ENCODE peak calls at places on chromosomes 7 and 10, in seven cellular contexts. K is cardiac muscle cell, X is right atrium auricular region, P is tibial nerve, G is lower lobe of right lung, F is colonic mucosa, W is RWPE2. H is an unnamed sample. For H3K27me3, the result is how much of the 10 kb centered on the place peaks cover.

GRCh38 chr10:58307676-58308075 is 27.1 kb upstream of the UBE2D1 start:
- DNase-seq in K (no peak), X (no peak), P (no peak), G (no peak), F (no peak), W (no peak), H (no peak)

GRCh38 chr7:83976302-83976701 is 218.3 kb downstream of the SEMA3A start:
- DNase-seq in K (peak), X (no peak), P (no peak), G (no peak), F (no peak), W (no peak), H (no peak)

GRCh38 chr7:41491752-41492405 is 211.0 kb downstream of the INHBA start:
- DNase-seq in K (peak), X (no peak), P (no peak), G (no peak), F (no peak), W (no peak), H (no peak)

GRCh38 chr7:153567426-153567825 is 484.8 kb upstream of the DPP6 start:
- DNase-seq in K (no peak), X (no peak), P (peak), G (no peak), F (no peak), W (no peak), H (no peak)

GRCh38 chr10:78513330-78513729 is 479.7 kb downstream of the RPS24 start:
- DNase-seq in K (peak), X (no peak), P (no peak), G (no peak), F (no peak), W (no peak), H (no peak)

GRCh38 chr7:15199482-15199881 is 296.9 kb upstream of the DGKB start:
- DNase-seq in K (no peak), X (no peak), P (no peak), G (no peak), F (no peak), W (no peak), H (no peak)

GRCh38 chr10:71125749-71126107 is 86.6 kb upstream of the UNC5B start:
- DNase-seq in K (no peak), X (no peak), P (no peak), G (no peak), F (no peak), W (no peak), H (no peak)

GRCh38 chr10:30702860-30703259 is 73.3 kb upstream of the LYZL2 start:
- DNase-seq in K (no peak), X (no peak), P (no peak), G (no peak), F (no peak), W (no peak), H (no peak)

GRCh38 chr7:50304158-50304910 is at the start of gene IKZF1:
- DNase-seq in K (peak), X (no peak), P (no peak), G (peak), F (peak), W (no peak), H (no peak)

GRCh38 chr10:119701861-119702260 is 24.0 kb upstream of the INPP5F start:
- DNase-seq in K (no peak), X (no peak), P (no peak), G (no peak), F (no peak), W (no peak), H (no peak)

GRCh38 chr10:59713196-59713821 is 3.7 kb upstream of the SLC16A9 start:
- DNase-seq in K (no peak), X (no peak), P (no peak), G (no peak), F (no peak), W (no peak), H (no peak)

GRCh38 chr10:131846224-131847101 is 54.3 kb upstream of the PPP2R2D start:
- DNase-seq in K (no peak), X (no peak), P (no peak), G (no peak), F (no peak), W (peak), H (no peak)

GRCh38 chr7:107659666-107660065 is 962 bp upstream of the SLC26A4 start:
- DNase-seq in K (no peak), X (no peak), P (no peak), G (no peak), F (no peak), W (no peak), H (peak)

GRCh38 chr7:117068511-117069155 is 115.3 kb downstream of the ST7 start:
- DNase-seq in K (no peak), X (no peak), P (no peak), G (no peak), F (no peak), W (no peak), H (no peak)

GRCh38 chr7:159211540-159212182 is 67.0 kb upstream of the VIPR2 start:
- DNase-seq in K (no peak), X (no peak), P (no peak), G (no peak), F (no peak), W (no peak), H (no peak)

GRCh38 chr10:75035975-75036708 is 75.3 kb upstream of the SAMD8 start:
- DNase-seq in K (no peak), X (no peak), P (no peak), G (no peak), F (no peak), W (no peak), H (no peak)

GRCh38 chr7:79319369-79319768 is 134.1 kb downstream of the MAGI2 start:
- DNase-seq in K (no peak), X (no peak), P (no peak), G (no peak), F (no peak), W (no peak), H (no peak)

GRCh38 chr10:3636356-3637181 is 148.4 kb downstream of the KLF6 start:
- DNase-seq in K (no peak), X (no peak), P (no peak), G (no peak), F (no peak), W (no peak), H (no peak)

GRCh38 chr10:48516878-48517277 is 88.0 kb downstream of the ARHGAP22 start:
- DNase-seq in K (no peak), X (no peak), P (no peak), G (no peak), F (no peak), W (no peak), H (no peak)

GRCh38 chr7:39133088-39133487 is 155.4 kb downstream of the POU6F2 start:
- DNase-seq in K (no peak), X (no peak), P (no peak), G (no peak), F (no peak), W (no peak), H (no peak)

GRCh38 chr7:39130304-39130703 is 152.6 kb downstream of the POU6F2 start:
- DNase-seq in K (no peak), X (no peak), P (no peak), G (no peak), F (no peak), W (no peak), H (no peak)

GRCh38 chr7:39127058-39127457 is 149.3 kb downstream of the POU6F2 start:
- DNase-seq in K (no peak), X (no peak), P (no peak), G (no peak), F (no peak), W (no peak), H (no peak)

GRCh38 chr7:39132306-39132705 is 154.6 kb downstream of the POU6F2 start:
- DNase-seq in K (no peak), X (no peak), P (no peak), G (no peak), F (no peak), W (no peak), H (no peak)

GRCh38 chr7:39130740-39131538 is 153.2 kb downstream of the POU6F2 start:
- DNase-seq in K (no peak), X (no peak), P (no peak), G (peak), F (no peak), W (no peak), H (no peak)
- H3K4me3 ChIP-seq in K (no peak), X (peak), P (peak), G (peak), F (no peak), W (no peak), H (no peak)

GRCh38 chr10:91576096-91576545 is 56.8 kb downstream of the PPP1R3C start:
- DNase-seq in K (no peak), X (no peak), P (no peak), G (no peak), F (no peak), W (no peak), H (no peak)
- TF ChIP-seq CTCF in K (no peak), X (no peak), P (no peak), G (no peak), F (no peak), W (no peak), H (no peak)

GRCh38 chr10:125226823-125227222 is 66.5 kb upstream of the CTBP2 start:
- DNase-seq in K (no peak), X (no peak), P (no peak), G (no peak), F (no peak), W (no peak), H (no peak)
- H3K27me3 ChIP-seq in K (under half), X (under half), P (under half), G (under half), F (under half), W (under half), H (under half)

DNA sequence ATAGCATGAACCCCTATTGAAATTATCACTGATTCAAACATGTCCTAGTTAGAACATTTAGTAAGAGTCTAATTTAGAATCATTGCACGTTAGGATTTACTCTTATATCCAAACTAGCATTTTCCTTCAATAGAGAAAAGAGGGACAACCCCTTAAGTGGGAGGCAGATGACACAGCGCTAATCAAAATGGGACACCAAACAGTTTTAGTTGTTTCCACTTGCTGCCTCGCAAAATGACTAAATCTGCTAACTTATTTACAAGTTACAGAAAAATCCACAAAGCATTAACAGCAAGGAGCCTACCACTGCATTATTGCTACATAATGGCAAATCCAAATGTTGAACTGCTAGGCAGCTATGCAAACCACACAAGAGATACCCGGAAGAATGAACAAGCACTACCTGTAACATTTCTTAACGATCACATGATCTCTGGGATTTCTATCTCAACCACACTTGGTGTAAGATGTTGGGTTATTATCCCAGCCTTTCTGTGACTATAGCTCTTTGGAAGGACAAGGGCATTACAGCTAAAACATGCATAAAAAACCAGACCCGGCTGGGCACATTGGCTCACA is 96.7 kb downstream of the SFMBT2 start:
- DNase-seq in K (no peak), X (no peak), P (no peak), G (no peak), F (no peak), W (no peak), H (no peak)
- H3K4me3 ChIP-seq in K (no peak), X (no peak), P (no peak), G (no peak), F (no peak), W (no peak), H (no peak)

GRCh38 chr7:4638781-4639575 is 43.1 kb upstream of the FOXK1 start:
- DNase-seq in K (no peak), X (no peak), P (no peak), G (no peak), F (no peak), W (no peak), H (no peak)

GRCh38 chr7:4642468-4643203 is 39.5 kb upstream of the FOXK1 start:
- DNase-seq in K (no peak), X (no peak), P (no peak), G (no peak), F (no peak), W (no peak), H (no peak)

GRCh38 chr7:4641667-4642467 is 40.2 kb upstream of the FOXK1 start:
- DNase-seq in K (peak), X (peak), P (peak), G (peak), F (peak), W (peak), H (no peak)

GRCh38 chr7:4645241-4645640 is 36.9 kb upstream of the FOXK1 start:
- DNase-seq in K (no peak), X (no peak), P (no peak), G (no peak), F (no peak), W (no peak), H (no peak)

GRCh38 chr7:4641091-4641666 is 40.9 kb upstream of the FOXK1 start:
- DNase-seq in K (no peak), X (no peak), P (no peak), G (no peak), F (no peak), W (no peak), H (no peak)
- TF ChIP-seq CTCF in K (peak), X (no peak), P (no peak), G (no peak), F (no peak), W (no peak), H (peak)

DNA sequence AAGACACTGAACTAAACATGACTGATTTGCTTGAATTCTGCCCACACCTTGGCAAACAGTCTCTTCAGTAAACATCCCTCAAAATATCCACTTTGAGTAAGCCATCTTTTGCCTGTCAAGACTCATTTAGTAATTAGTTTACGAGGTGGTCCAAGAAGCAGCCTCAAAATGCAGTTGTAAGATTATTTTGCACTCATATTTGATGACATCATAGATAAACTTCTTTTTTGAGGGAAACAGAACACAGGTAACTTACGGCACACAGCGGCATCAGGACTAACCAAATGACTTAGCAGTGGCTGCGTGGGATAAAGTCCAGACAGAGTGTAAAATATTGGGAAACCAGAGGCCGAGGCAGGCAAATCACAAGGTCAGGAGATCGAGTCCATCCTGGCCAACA is 41.8 kb upstream of the STEAP1B start:
- DNase-seq in K (no peak), X (no peak), P (no peak), G (no peak), F (no peak), W (no peak), H (no peak)
- H3K27me3 ChIP-seq in K (under half), X (under half), P (under half), G (under half), F (under half), W (under half), H (under half)

GRCh38 chr10:97895084-97895483 is 45.4 kb downstream of the GOLGA7B start:
- DNase-seq in K (no peak), X (no peak), P (no peak), G (no peak), F (no peak), W (peak), H (no peak)
- H3K4me3 ChIP-seq in K (no peak), X (no peak), P (no peak), G (no peak), F (no peak), W (no peak), H (no peak)

GRCh38 chr7:22853674-22854157 is 31.1 kb upstream of the TOMM7 start:
- DNase-seq in K (peak), X (peak), P (peak), G (no peak), F (peak), W (no peak), H (no peak)

GRCh38 chr7:22856437-22856836 is 33.8 kb upstream of the TOMM7 start:
- DNase-seq in K (no peak), X (no peak), P (no peak), G (no peak), F (no peak), W (no peak), H (no peak)

GRCh38 chr7:22853138-22853537 is 30.5 kb upstream of the TOMM7 start:
- DNase-seq in K (no peak), X (no peak), P (no peak), G (no peak), F (no peak), W (no peak), H (no peak)

GRCh38 chr7:22854158-22855048 is 31.8 kb upstream of the TOMM7 start:
- DNase-seq in K (peak), X (peak), P (peak), G (peak), F (peak), W (peak), H (no peak)

DNA sequence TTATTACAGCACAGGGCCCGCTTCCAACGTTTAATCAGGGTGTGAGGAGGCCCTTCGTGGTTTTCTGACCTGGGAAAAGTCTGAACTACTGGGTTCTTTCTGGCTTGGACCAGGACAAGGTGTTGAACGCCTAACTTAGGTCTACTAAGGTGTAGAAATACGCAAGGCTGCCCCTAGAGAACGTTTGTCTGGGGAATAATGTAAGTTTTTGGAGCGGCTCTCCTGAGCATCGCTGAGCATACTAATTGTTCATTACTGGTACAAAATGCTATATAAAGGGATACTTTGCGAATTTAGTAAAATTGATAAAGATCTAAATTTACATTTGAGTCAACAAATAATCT is 32.4 kb upstream of the TOMM7 start:
- DNase-seq in K (no peak), X (no peak), P (no peak), G (no peak), F (no peak), W (no peak), H (no peak)
- TF ChIP-seq CTCF in K (no peak), X (no peak), P (no peak), G (no peak), F (no peak), W (no peak), H (no peak)

H was measured in BJ.